ENCODE peak calls at places on chromosome 17, in four cellular contexts. Q is breast epithelium, P is tibial nerve, O is mesendoderm. T is an unnamed sample.

GRCh38 chr17:4901648-4902344 is 1.1 kb downstream of the CHRNE start:
- DNase-seq in Q (no peak), P (peak; percentile 36), O (no peak), T (peak; percentile 12)

GRCh38 chr17:62781826-62782225 is 26.3 kb downstream of the MARCHF10 start:
- DNase-seq in Q (no peak), P (no peak), O (no peak), T (no peak)

GRCh38 chr17:31433811-31434210 is 42.3 kb downstream of the RAB11FIP4 start:
- DNase-seq in Q (no peak), P (no peak), O (no peak), T (no peak)

GRCh38 chr17:37158290-37158689 is 209.5 kb downstream of the AATF start:
- DNase-seq in Q (no peak), P (no peak), O (no peak), T (no peak)

GRCh38 chr17:59903455-59903854 is 10.5 kb downstream of the RPS6KB1 start:
- DNase-seq in Q (no peak), P (no peak), O (no peak), T (no peak)

GRCh38 chr17:62188713-62189112 is 123.6 kb upstream of the MED13 start:
- DNase-seq in Q (no peak), P (no peak), O (no peak), T (no peak)

GRCh38 chr17:5500804-5501391 is 14.5 kb downstream of the MIS12 start:
- DNase-seq in Q (peak; percentile 56), P (peak; percentile 19), O (peak; percentile 98), T (peak; percentile 78)

GRCh38 chr17:71085238-71086033 is 916.1 kb downstream of the KCNJ2 start:
- DNase-seq in Q (no peak), P (no peak), O (peak; percentile 89), T (no peak)

GRCh38 chr17:60640503-60640902 is 37.1 kb upstream of the BCAS3 start:
- DNase-seq in Q (no peak), P (no peak), O (peak; percentile 45), T (no peak)

GRCh38 chr17:72175787-72176515 is 55.1 kb downstream of the SOX9 start:
- DNase-seq in Q (no peak), P (no peak), O (no peak), T (no peak)

GRCh38 chr17:83083368-83084201 is 4.2 kb downstream of the METRNL start:
- DNase-seq in Q (no peak), P (no peak), O (peak; percentile 93), T (no peak)

GRCh38 chr17:72726936-72727335 is 365.6 kb downstream of the SLC39A11 start:
- DNase-seq in Q (no peak), P (no peak), O (no peak), T (no peak)

GRCh38 chr17:81389585-81389984 is 5.7 kb upstream of the BAHCC1 start:
- DNase-seq in Q (no peak), P (no peak), O (no peak), T (no peak)

GRCh38 chr17:58822148-58823050 is 66.7 kb downstream of the PPM1E start:
- DNase-seq in Q (no peak), P (no peak), O (no peak), T (no peak)

GRCh38 chr17:79490530-79490929 is 120.3 kb downstream of the RBFOX3 start:
- DNase-seq in Q (no peak), P (no peak), O (no peak), T (no peak)

GRCh38 chr17:48307814-48308411 is 122.1 kb downstream of the SKAP1 start:
- DNase-seq in Q (no peak), P (peak; percentile 16), O (peak; percentile 64), T (no peak)

GRCh38 chr17:13541032-13541480 is 60.7 kb downstream of the HS3ST3A1 start:
- DNase-seq in Q (no peak), P (peak; percentile 7), O (no peak), T (no peak)

GRCh38 chr17:46841561-46842379 is 9.6 kb upstream of the WNT9B start:
- DNase-seq in Q (no peak), P (no peak), O (peak; percentile 54), T (no peak)

GRCh38 chr17:82716383-82717181 is at the start of gene FN3KRP:
- DNase-seq in Q (peak; percentile 94), P (peak; percentile 90), O (peak; percentile 97), T (peak; percentile 78)

GRCh38 chr17:10927712-10928111 is 89.8 kb upstream of the PIRT start:
- DNase-seq in Q (no peak), P (no peak), O (no peak), T (no peak)

GRCh38 chr17:78818932-78819331 is 21.7 kb downstream of the USP36 start:
- DNase-seq in Q (no peak), P (no peak), O (no peak), T (no peak)

GRCh38 chr17:12743046-12743445 is 46.3 kb upstream of the ARHGAP44 start:
- DNase-seq in Q (no peak), P (no peak), O (peak; percentile 4), T (no peak)

GRCh38 chr17:34979650-34980352 is 511 bp upstream of the LIG3 start:
- DNase-seq in Q (no peak), P (no peak), O (peak; percentile 38), T (no peak)

GRCh38 chr17:79616801-79617200 is 6.0 kb upstream of the RBFOX3 start:
- DNase-seq in Q (no peak), P (no peak), O (no peak), T (no peak)

DNA sequence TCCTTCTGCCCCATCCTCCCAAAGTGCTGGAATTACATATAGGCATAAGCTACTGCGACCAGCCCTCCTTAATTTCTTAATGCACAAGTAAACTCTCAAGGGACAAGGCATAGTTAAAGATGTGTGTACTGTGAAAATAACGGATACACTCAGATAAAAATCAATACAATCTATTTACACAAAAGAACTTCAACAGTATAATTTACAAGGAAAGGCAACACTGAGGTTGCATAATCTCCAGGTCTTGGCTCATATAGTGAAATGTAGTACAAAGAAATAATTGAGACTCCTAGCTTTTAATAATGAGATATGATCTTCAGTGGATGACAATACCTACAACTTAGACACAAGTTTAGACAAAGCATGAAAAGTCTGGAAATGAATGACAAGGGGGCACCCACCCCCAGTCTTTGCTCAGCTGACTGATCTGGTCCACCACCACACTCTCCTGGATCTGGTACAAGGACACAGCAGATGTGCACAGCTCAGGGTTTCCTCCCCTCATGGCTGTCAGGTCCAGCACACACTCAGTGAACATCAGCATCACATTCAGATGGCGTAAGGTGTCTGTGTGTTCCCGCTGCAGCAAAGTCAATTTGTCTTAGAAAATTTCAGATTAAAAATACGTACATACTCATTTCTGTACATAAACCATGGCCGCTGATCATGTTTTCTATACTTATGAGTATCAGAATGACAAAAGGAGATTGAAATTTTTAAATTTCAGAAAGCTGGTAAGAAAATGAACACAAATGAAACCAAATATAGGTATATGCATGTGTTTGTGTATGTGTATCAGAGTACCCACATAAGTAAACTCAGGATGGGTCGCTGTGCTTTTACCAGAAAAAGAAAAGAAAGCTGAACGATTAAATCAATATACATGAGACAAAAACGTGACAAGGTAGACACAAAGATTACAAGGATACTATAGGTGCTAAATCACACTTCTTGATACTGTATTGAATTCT is 33.7 kb upstream of the ALDH3A1 start:
- DNase-seq in Q (no peak), P (no peak), O (no peak), T (no peak)
- H3K27ac ChIP-seq in Q (no peak overlapping the region), P (no peak overlapping the region), O (no peak overlapping the region), T (no peak overlapping the region)

GRCh38 chr17:2957631-2958286 is 105.6 kb downstream of the OR1D5 start:
- DNase-seq in Q (no peak), P (no peak), O (no peak), T (no peak)

GRCh38 chr17:2958706-2959222 is 104.6 kb downstream of the OR1D5 start:
- DNase-seq in Q (no peak), P (no peak), O (no peak), T (no peak)

GRCh38 chr17:2962236-2962635 is 101.2 kb downstream of the OR1D5 start:
- DNase-seq in Q (no peak), P (no peak), O (no peak), T (no peak)

GRCh38 chr17:2961446-2961845 is 102.0 kb downstream of the OR1D5 start:
- DNase-seq in Q (no peak), P (no peak), O (no peak), T (no peak)

DNA sequence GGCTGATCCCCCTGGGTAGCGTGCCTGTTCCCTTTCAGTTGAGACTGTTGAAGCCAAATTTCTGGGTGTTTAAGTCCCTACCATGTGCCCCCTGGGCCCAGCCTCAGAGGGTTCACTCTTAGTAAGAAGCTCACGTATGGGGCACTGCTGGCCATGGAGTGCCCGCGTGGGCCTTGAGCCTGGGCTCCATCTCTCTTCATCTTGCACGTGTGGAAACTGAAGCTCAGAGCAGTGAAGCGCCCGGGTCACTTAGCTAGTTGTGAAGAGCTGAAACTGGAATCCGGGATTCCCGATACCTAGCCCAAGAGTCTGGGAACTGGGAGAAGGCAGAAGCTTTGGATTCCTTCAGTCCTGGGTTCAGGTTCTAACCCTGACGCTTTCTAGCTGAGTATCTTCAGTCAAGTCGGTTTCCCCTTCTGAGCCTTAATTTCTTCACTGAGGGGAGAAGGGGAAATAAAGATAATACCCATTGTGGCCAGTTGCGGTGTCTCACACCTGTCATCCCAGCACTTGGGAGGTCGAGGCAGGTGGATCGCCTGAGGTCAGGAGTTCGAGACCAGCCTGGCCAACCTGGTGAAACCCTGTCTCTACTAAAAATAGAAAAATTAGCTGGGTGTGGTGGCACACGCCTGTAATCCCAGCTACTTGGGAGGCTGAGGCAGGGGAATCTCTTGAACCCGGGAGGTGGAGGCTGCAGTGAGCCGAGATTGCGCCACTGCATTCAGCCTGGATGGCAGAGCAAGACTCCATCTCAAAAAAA is 103.9 kb downstream of the OR1D5 start:
- DNase-seq in Q (no peak), P (no peak), O (no peak), T (no peak)
- H3K27ac ChIP-seq in Q (peak overlapping the region; percentile 39), P (no peak overlapping the region), O (no peak overlapping the region), T (no peak overlapping the region)

DNA sequence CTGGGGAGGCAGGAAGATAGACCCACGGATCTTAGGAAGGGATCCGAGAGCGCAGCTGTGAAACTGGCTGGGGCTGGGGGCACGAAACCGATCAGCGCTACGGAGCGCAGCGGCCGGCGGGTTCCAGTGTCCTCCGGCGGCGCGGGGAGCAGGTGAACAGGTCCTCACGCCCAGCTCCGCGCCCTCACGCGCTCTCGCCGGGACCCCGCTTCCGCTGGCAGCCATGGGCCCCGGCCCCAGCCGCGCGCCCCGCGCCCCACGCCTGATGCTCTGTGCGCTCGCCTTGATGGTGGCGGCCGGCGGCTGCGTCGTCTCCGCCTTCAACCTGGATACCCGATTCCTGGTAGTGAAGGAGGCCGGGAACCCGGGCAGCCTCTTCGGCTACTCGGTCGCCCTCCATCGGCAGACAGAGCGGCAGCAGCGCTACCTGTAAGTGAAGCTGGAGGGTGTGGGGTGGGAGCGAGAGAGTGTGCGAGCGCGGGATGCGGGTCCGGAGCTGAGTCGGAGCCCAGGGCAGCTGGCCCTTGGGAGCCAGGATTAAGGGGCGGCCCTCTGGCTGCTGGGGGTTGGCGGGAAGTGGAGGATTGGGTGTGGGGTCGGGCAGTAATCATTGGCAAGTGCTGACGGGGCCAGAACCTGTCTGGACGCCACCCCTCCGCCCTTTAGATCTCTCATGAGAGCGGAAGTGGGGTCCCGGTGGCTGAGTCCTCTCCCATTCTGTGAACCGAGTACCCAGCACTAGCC is 479 bp downstream of the ITGA3 start:
- DNase-seq in Q (peak; percentile 69), P (no peak), O (peak; percentile 93), T (peak; percentile 47)
- H3K27ac ChIP-seq in Q (peak overlapping the region; percentile 99), P (peak overlapping the region; percentile 73), O (peak overlapping the region; percentile 53), T (no peak overlapping the region)

DNA sequence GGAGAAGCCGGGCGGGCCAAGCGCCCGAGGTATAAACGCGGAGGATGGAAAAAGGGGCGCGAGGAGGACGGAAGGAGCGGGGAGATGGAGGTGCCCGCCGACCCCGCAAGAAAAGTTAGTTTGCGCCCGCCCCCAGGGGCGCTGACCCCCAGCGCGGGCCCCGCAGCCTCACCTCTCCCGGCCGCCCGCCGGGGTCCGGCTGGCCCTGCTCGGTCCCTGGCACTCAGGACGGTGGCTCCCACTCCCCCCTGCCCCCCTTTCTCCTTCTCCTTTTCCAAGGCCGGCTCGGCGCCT is 161 bp downstream of the CASKIN2 start:
- DNase-seq in Q (no peak), P (no peak), O (no peak), T (no peak)
- H3K27ac ChIP-seq in Q (peak overlapping the region; percentile 95), P (peak overlapping the region; percentile 85), O (peak overlapping the region; percentile 31), T (peak overlapping the region; percentile 91)